ENCODE peak calls at places on chromosomes 11 and 22, in six cellular contexts. U is MM.1S, B is HCT116, C is SK-N-SH, G is PC-3, S is GM23248. J is an unnamed sample.

GRCh38 chr11:2781413-2782274 is 81.8 kb upstream of the KCNQ1OT1 start:
- DNase-seq in U (no peak), B (no peak), C (no peak), G (no peak), S (no peak), J (no peak)

GRCh38 chr22:37145415-37146385 is 4.0 kb downstream of the IL2RB start:
- DNase-seq in U (no peak), B (no peak), C (no peak), G (no peak), S (no peak), J (no peak)

GRCh38 chr11:66951135-66951534 is 7.0 kb downstream of the PC start:
- DNase-seq in U (no peak), B (no peak), C (no peak), G (no peak), S (no peak), J (no peak)

GRCh38 chr11:116885951-116886629 is 48.7 kb upstream of the APOA1 start:
- DNase-seq in U (no peak), B (no peak), C (no peak), G (no peak), S (peak; percentile 68), J (no peak)

GRCh38 chr11:12682288-12682687 is 8.1 kb downstream of the TEAD1 start:
- DNase-seq in U (no peak), B (no peak), C (no peak), G (no peak), S (no peak), J (no peak)

GRCh38 chr22:17486719-17487118 is 76.6 kb upstream of the SLC25A18 start:
- DNase-seq in U (no peak), B (no peak), C (no peak), G (no peak), S (no peak), J (no peak)

GRCh38 chr11:79363261-79363660 is 77.6 kb downstream of the TENM4 start:
- DNase-seq in U (no peak), B (no peak), C (no peak), G (no peak), S (no peak), J (peak; percentile 5)

GRCh38 chr11:12052676-12053605 is 44.5 kb upstream of the DKK3 start:
- DNase-seq in U (no peak), B (no peak), C (no peak), G (no peak), S (no peak), J (peak; percentile 56)

GRCh38 chr22:30891781-30892180 is 76.8 kb downstream of the MORC2 start:
- DNase-seq in U (no peak), B (no peak), C (peak; percentile 17), G (no peak), S (no peak), J (no peak)

GRCh38 chr11:108269583-108269982 is 46.7 kb downstream of the ATM start:
- DNase-seq in U (no peak), B (no peak), C (no peak), G (no peak), S (no peak), J (no peak)

GRCh38 chr11:94326947-94327346 is 22.6 kb downstream of the IZUMO1R start:
- DNase-seq in U (no peak), B (no peak), C (no peak), G (no peak), S (no peak), J (no peak)

GRCh38 chr11:115652094-115652493 is 147.9 kb upstream of the CADM1 start:
- DNase-seq in U (no peak), B (no peak), C (no peak), G (no peak), S (no peak), J (no peak)

GRCh38 chr11:42170601-42171000 is 711.1 kb upstream of the LRRC4C start:
- DNase-seq in U (no peak), B (no peak), C (no peak), G (no peak), S (no peak), J (no peak)

GRCh38 chr11:67290801-67291200 is 1.7 kb downstream of the ANKRD13D start:
- DNase-seq in U (no peak), B (no peak), C (no peak), G (no peak), S (peak; percentile 67), J (no peak)

GRCh38 chr22:35835998-35836691 is 118.5 kb downstream of the APOL5 start:
- DNase-seq in U (no peak), B (peak; percentile 68), C (peak; percentile 51), G (peak; percentile 80), S (peak; percentile 92), J (peak; percentile 28)

GRCh38 chr22:39254789-39255298 is 10.1 kb upstream of the PDGFB start:
- DNase-seq in U (peak; percentile 71), B (no peak), C (no peak), G (peak; percentile 38), S (peak; percentile 82), J (no peak)

GRCh38 chr11:11441091-11441490 is 88.0 kb upstream of the CSNK2A3 start:
- DNase-seq in U (no peak), B (no peak), C (no peak), G (no peak), S (no peak), J (no peak)

GRCh38 chr11:71252434-71252781 is at the start of gene SHANK2:
- DNase-seq in U (no peak), B (no peak), C (peak; percentile 60), G (peak; percentile 74), S (no peak), J (no peak)

GRCh38 chr11:13836666-13837065 is 125.9 kb upstream of the SPON1 start:
- DNase-seq in U (no peak), B (no peak), C (no peak), G (peak; percentile 71), S (no peak), J (no peak)

GRCh38 chr11:130166457-130166784 is 6.8 kb downstream of the ST14 start:
- DNase-seq in U (no peak), B (peak; percentile 82), C (peak; percentile 46), G (peak; percentile 99), S (peak; percentile 98), J (no peak)

GRCh38 chr22:35418088-35418487 is 18.1 kb downstream of the MCM5 start:
- DNase-seq in U (no peak), B (no peak), C (no peak), G (peak; percentile 65), S (peak; percentile 70), J (no peak)

GRCh38 chr22:39898997-39899396 is 1.9 kb upstream of the GRAP2 start:
- DNase-seq in U (no peak), B (no peak), C (no peak), G (no peak), S (no peak), J (peak; percentile 95)

GRCh38 chr22:24358105-24358836 is 69.1 kb upstream of the ADORA2A start:
- DNase-seq in U (no peak), B (no peak), C (no peak), G (no peak), S (no peak), J (no peak)

GRCh38 chr11:58286249-58286648 is 18.2 kb upstream of the OR10W1 start:
- DNase-seq in U (peak; percentile 46), B (peak; percentile 23), C (peak; percentile 3), G (peak; percentile 66), S (peak; percentile 77), J (peak; percentile 72)

GRCh38 chr11:9525116-9525515 is 48.4 kb upstream of the WEE1 start:
- DNase-seq in U (no peak), B (no peak), C (no peak), G (no peak), S (no peak), J (no peak)

GRCh38 chr11:66728760-66729385 is at the start of gene SPTBN2:
- DNase-seq in U (no peak), B (no peak), C (no peak), G (peak; percentile 48), S (peak; percentile 18), J (peak; percentile 59)

GRCh38 chr11:47257518-47258316 is at the start of gene NR1H3:
- DNase-seq in U (no peak), B (no peak), C (peak; percentile 79), G (peak; percentile 54), S (peak; percentile 73), J (peak; percentile 69)
- H3K9ac ChIP-seq in U (no peak within 1 kb of the TSS), B (no peak within 1 kb of the TSS), C (no peak within 1 kb of the TSS), G (peak within 1 kb of the TSS; percentile 40), S (peak within 1 kb of the TSS; percentile 46), J (peak within 1 kb of the TSS; percentile 25)

DNA sequence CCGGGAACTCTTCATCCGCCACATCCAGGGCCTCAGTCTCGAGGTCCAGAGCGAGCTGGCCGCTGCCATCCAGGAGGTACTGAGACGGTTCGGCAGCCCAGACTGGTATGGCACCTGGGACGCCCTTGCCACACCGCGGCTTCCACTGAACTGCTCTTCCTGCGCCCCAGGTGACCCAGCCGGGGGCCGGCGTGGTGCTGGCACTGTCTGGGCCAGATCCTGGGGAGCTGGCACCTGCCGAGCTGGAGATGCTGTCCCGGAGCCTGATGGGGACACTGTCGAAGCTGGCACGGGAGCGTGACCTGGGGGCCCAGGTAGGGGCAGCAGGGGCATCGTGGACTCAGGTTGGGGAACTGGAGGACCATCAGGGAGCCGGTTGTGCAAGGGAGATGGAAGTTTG is 1.4 kb downstream of the CCDC88B start:
- DNase-seq in U (no peak), B (no peak), C (no peak), G (no peak), S (no peak), J (no peak)
- H3K27ac ChIP-seq in U (no peak overlapping the region), B (peak overlapping the region; percentile 18), C (no peak overlapping the region), G (no peak overlapping the region), S (no peak overlapping the region), J (no peak overlapping the region)

GRCh38 chr11:69393178-69393832 is 88.2 kb upstream of the LINC01488 start:
- DNase-seq in U (no peak), B (no peak), C (no peak), G (no peak), S (no peak), J (no peak)

GRCh38 chr11:69390561-69390960 is 90.9 kb upstream of the LINC01488 start:
- DNase-seq in U (no peak), B (no peak), C (peak; percentile 22), G (no peak), S (no peak), J (no peak)

GRCh38 chr11:69393865-69394233 is 87.6 kb upstream of the LINC01488 start:
- DNase-seq in U (no peak), B (no peak), C (no peak), G (no peak), S (no peak), J (no peak)

GRCh38 chr11:69391192-69392103 is 90.0 kb upstream of the LINC01488 start:
- DNase-seq in U (no peak), B (no peak), C (no peak), G (no peak), S (no peak), J (no peak)

DNA sequence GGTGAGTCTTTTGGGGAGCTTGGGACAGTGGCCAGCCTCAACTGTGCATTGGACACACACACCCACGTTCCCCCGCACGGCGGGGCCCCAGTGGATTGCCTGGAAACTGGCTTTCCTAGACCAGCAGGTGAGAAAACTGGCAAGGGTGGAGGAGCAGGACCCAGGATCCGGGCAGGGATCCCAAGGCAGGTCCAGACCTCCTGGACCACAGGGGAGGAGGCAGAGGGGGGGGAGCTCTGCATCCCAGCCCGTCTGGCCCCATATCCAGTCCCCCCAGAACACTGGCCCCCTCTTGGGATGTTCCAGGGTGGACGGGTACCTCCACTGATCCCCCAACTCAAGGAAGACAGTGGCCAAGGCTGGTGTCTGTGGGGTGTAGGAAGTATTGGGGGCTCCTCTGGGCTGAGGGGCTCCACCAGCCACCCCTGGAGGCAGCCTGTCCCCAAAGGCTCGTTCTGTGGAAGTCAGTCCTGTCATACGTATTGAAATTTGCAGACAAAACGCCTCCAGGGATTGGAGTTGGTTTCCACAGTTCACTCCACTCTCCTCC is 89.3 kb upstream of the LINC01488 start:
- DNase-seq in U (no peak), B (no peak), C (no peak), G (no peak), S (no peak), J (no peak)
- H3K9me2 ChIP-seq in U (no peaks in the 10 kb centered on the region), B (no peaks in the 10 kb centered on the region), C (no peaks in the 10 kb centered on the region), G (no peaks in the 10 kb centered on the region), S (no peaks in the 10 kb centered on the region), J (no peaks in the 10 kb centered on the region)

GRCh38 chr11:126282361-126282741 is 542 bp upstream of the TIRAP start:
- DNase-seq in U (no peak), B (no peak), C (peak; percentile 81), G (peak; percentile 34), S (peak; percentile 78), J (peak; percentile 56)
- H3K9ac ChIP-seq in U (peak overlapping the region; percentile 88), B (peak overlapping the region; percentile 78), C (peak overlapping the region; percentile 86), G (peak overlapping the region; percentile 78), S (peak overlapping the region; percentile 88), J (peak overlapping the region; percentile 79)

J was measured in Karpas-422.